ENCODE peak calls at places on chromosomes 11 and 22, in seven cellular contexts. L is HepG2, X is SK-N-SH, P is K562, M is GM12891, D is H1, G is GM12878. E is an unnamed sample.

GRCh38 chr22:49211176-49211575 is 616.5 kb downstream of the BRD1 start:
- DNase-seq in L (no peak), X (no peak), P (no peak), M (no peak), D (no peak), G (no peak), E (no peak)

GRCh38 chr11:82268627-82269026 is 465.0 kb downstream of the FAM181B start:
- DNase-seq in L (no peak), X (no peak), P (no peak), M (no peak), D (no peak), G (no peak), E (no peak)

GRCh38 chr11:106697058-106697457 is 321.2 kb downstream of the GUCY1A2 start:
- DNase-seq in L (no peak), X (no peak), P (no peak), M (no peak), D (no peak), G (no peak), E (no peak)

GRCh38 chr22:37314315-37315046 is 32.2 kb downstream of the CYTH4 start:
- DNase-seq in L (no peak), X (no peak), P (no peak), M (no peak), D (no peak), G (no peak), E (no peak)

GRCh38 chr11:114060402-114061052 is 1.0 kb downstream of the ZBTB16 start:
- DNase-seq in L (no peak), X (peak), P (no peak), M (no peak), D (peak), G (no peak), E (no peak)

GRCh38 chr11:43803766-43804165 is 76.9 kb upstream of the ALKBH3 start:
- DNase-seq in L (no peak), X (no peak), P (no peak), M (no peak), D (no peak), G (no peak), E (no peak)

GRCh38 chr11:99911116-99911515 is 776.0 kb upstream of the ARHGAP42 start:
- DNase-seq in L (no peak), X (no peak), P (no peak), M (no peak), D (no peak), G (no peak), E (no peak)

GRCh38 chr11:113267536-113267935 is 46.8 kb upstream of the TTC12 start:
- DNase-seq in L (no peak), X (no peak), P (no peak), M (no peak), D (no peak), G (no peak), E (no peak)

GRCh38 chr22:35739076-35739475 is 21.4 kb downstream of the APOL5 start:
- DNase-seq in L (no peak), X (no peak), P (no peak), M (no peak), D (no peak), G (no peak), E (no peak)

GRCh38 chr22:27973851-27974250 is 54.8 kb upstream of the PITPNB start:
- DNase-seq in L (no peak), X (no peak), P (no peak), M (no peak), D (no peak), G (no peak), E (no peak)

GRCh38 chr11:12192796-12193514 is 82.6 kb downstream of the MICAL2 start:
- DNase-seq in L (no peak), X (no peak), P (peak), M (no peak), D (no peak), G (no peak), E (no peak)

GRCh38 chr11:74474316-74474715 is 7.0 kb upstream of the KCNE3 start:
- DNase-seq in L (no peak), X (no peak), P (no peak), M (no peak), D (no peak), G (no peak), E (no peak)

GRCh38 chr11:118318112-118319030 is 13.8 kb downstream of the CD3E start:
- DNase-seq in L (no peak), X (no peak), P (no peak), M (no peak), D (no peak), G (no peak), E (no peak)

GRCh38 chr11:27201454-27202302 is 161.1 kb downstream of the BBOX1 start:
- DNase-seq in L (peak), X (peak), P (peak), M (no peak), D (no peak), G (no peak), E (no peak)

GRCh38 chr22:48950151-48950915 is 877.3 kb downstream of the BRD1 start:
- DNase-seq in L (no peak), X (no peak), P (no peak), M (no peak), D (peak), G (no peak), E (no peak)

GRCh38 chr11:31246451-31247165 is 122.9 kb downstream of the DCDC1 start:
- DNase-seq in L (no peak), X (no peak), P (no peak), M (no peak), D (no peak), G (no peak), E (no peak)

GRCh38 chr11:44621784-44622183 is 56.3 kb downstream of the CD82 start:
- DNase-seq in L (no peak), X (no peak), P (no peak), M (no peak), D (no peak), G (no peak), E (peak)

GRCh38 chr22:37604875-37605274 is 3.8 kb upstream of the GGA1 start:
- DNase-seq in L (no peak), X (no peak), P (no peak), M (no peak), D (no peak), G (no peak), E (no peak)

GRCh38 chr11:79406376-79406775 is 34.5 kb downstream of the TENM4 start:
- DNase-seq in L (no peak), X (no peak), P (no peak), M (peak), D (no peak), G (peak), E (peak)

GRCh38 chr22:44410396-44411056 is 87.5 kb downstream of the RTL6 start:
- DNase-seq in L (no peak), X (no peak), P (no peak), M (no peak), D (no peak), G (no peak), E (no peak)

GRCh38 chr11:36041988-36042606 is 98.2 kb downstream of the LDLRAD3 start:
- DNase-seq in L (no peak), X (no peak), P (peak), M (peak), D (no peak), G (no peak), E (no peak)

GRCh38 chr11:12243511-12243910 is 133.1 kb downstream of the MICAL2 start:
- DNase-seq in L (no peak), X (no peak), P (no peak), M (no peak), D (no peak), G (no peak), E (no peak)

GRCh38 chr22:29254283-29254653 is 13.5 kb downstream of the RHBDD3 start:
- DNase-seq in L (no peak), X (peak), P (no peak), M (no peak), D (no peak), G (no peak), E (no peak)

GRCh38 chr11:128488471-128488870 is 98.9 kb downstream of the ETS1 start:
- DNase-seq in L (no peak), X (no peak), P (no peak), M (no peak), D (no peak), G (no peak), E (no peak)

GRCh38 chr11:929405-929804 is 3.7 kb downstream of the AP2A2 start:
- DNase-seq in L (no peak), X (no peak), P (no peak), M (no peak), D (no peak), G (no peak), E (no peak)

GRCh38 chr11:86745571-86745970 is 54.8 kb upstream of the PRSS23 start:
- DNase-seq in L (no peak), X (no peak), P (no peak), M (no peak), D (no peak), G (no peak), E (no peak)

DNA sequence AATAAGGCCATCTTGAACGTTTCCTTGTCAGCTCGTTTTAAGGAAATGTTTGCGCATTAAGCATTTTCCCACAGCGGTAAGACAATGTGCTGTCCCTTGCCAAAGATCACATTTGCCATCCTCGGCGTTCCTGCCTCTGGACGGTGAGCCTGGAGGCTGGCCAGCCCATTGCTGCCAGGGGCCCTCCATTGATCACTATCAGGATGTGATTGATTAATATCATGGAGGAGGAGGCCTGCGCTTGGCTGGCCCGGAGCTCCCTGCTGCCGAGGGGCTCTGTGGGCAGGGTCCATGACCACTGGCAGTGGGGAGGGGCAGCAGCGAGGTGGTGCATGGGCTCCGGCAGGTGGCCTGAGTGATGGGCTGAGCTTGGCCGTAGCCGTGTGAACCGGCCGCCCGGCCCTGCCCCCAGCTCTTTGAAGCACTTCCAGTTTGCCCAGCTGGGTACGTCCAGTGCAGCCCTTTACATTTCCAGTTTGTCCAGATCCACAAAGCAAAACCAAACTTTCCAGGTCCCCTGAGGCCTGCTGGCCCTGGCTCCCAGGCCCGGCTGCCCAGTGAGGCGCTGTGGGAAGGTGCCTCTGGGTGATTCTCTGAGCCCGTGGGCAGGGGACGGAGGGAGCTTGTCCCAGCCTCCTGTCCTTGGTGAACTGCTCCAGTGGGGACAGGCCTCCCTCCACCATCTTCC is 49.5 kb upstream of the SMIM38 start:
- DNase-seq in L (no peak), X (peak), P (no peak), M (no peak), D (no peak), G (no peak), E (no peak)
- TF ChIP-seq TAF1 in L (no peak), X (no peak), P (no peak), M (no peak), D (no peak), G (no peak), E (no peak)

GRCh38 chr11:19660076-19660475 is 52.6 kb upstream of the NAV2 start:
- DNase-seq in L (peak), X (no peak), P (peak), M (peak), D (no peak), G (peak), E (peak)

GRCh38 chr11:19669511-19669910 is 43.1 kb upstream of the NAV2 start:
- DNase-seq in L (no peak), X (no peak), P (no peak), M (no peak), D (no peak), G (no peak), E (no peak)

GRCh38 chr11:19666951-19667350 is 45.7 kb upstream of the NAV2 start:
- DNase-seq in L (no peak), X (no peak), P (no peak), M (no peak), D (no peak), G (no peak), E (no peak)

GRCh38 chr11:19661827-19662226 is 50.8 kb upstream of the NAV2 start:
- DNase-seq in L (no peak), X (no peak), P (no peak), M (no peak), D (no peak), G (no peak), E (no peak)

GRCh38 chr11:19664896-19665548 is 47.6 kb upstream of the NAV2 start:
- DNase-seq in L (no peak), X (no peak), P (no peak), M (no peak), D (no peak), G (no peak), E (no peak)
- TF ChIP-seq TAF1 in L (no peak), X (no peak), P (no peak), M (no peak), D (no peak), G (no peak), E (no peak)

DNA sequence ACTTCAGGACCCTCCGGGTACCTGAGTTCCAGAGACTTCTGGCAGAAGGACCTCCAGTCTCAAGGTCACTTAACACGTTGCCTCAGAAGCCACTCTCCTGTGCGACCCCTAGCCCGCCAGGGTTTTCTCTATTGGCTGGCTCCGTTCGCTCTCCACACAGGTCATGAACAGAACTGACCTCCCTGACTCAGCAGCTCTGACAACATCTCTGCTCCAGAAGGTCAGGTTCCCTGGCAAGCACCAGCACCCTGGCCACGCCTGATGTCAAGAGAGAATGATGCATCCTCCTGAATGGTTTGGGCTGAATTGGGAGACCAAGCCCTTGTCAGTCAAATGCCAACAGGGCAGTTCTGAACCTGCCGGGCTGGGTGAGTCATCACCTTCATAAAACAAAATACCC is 84.3 kb upstream of the TMEM45B start:
- DNase-seq in L (no peak), X (no peak), P (no peak), M (no peak), D (no peak), G (no peak), E (no peak)
- TF ChIP-seq TAF1 in L (no peak), X (no peak), P (no peak), M (no peak), D (no peak), G (no peak), E (no peak)

GRCh38 chr11:17812286-17813187 is 78.0 kb downstream of the KCNC1 start:
- DNase-seq in L (no peak), X (peak), P (no peak), M (no peak), D (no peak), G (no peak), E (no peak)
- TF ChIP-seq TAF1 in L (no peak), X (no peak), P (no peak), M (no peak), D (no peak), G (no peak), E (no peak)

GRCh38 chr22:45997775-45998637 is 21.0 kb upstream of the WNT7B start:
- DNase-seq in L (no peak), X (peak), P (no peak), M (no peak), D (no peak), G (no peak), E (no peak)
- TF ChIP-seq TAF1 in L (no peak), X (no peak), P (no peak), M (no peak), D (no peak), G (no peak), E (no peak)

DNA sequence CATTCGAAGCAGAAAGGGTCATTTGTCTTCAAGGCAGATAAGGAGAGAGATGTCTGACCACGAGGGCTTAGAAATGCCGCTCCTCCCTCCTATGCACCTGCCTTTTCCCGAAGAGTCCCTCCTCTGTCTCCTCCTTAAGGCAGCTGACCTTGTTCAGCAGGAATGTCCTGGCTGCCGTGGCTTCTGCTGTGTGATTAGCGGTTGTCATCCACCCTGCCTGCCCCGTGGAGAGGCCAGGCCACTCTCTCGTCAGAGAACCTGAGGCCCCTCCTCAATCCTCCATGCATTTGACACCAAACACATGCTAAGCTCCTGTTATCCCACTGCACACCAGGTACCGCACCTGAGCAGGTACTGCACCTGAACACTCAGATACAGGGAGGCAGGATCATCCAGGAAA is 834.6 kb downstream of the TBC1D22A start:
- DNase-seq in L (no peak), X (no peak), P (no peak), M (no peak), D (no peak), G (no peak), E (no peak)
- TF ChIP-seq TAF1 in L (no peak), X (no peak), P (no peak), M (no peak), D (no peak), G (no peak), E (no peak)